ENCODE peak calls at places on chromosomes 7 and 10, in seven cellular contexts. M is neuronal stem cell; N is NCI-H460; K is naive thymus-derived CD4-positive, alpha-beta T cell; E is CD4-positive, alpha-beta T cell; H is SK-N-MC; Q is NCI-H1930. X is an unnamed sample.

GRCh38 chr7:4712371-4713182 is 30.5 kb downstream of the FOXK1 start:
- DNase-seq in M (no peak), N (peak; percentile 52), K (no peak), E (no peak), H (no peak), Q (no peak), X (peak; percentile 81)

GRCh38 chr7:2724453-2725177 is 36.6 kb downstream of the AMZ1 start:
- DNase-seq in M (no peak), N (no peak), K (no peak), E (no peak), H (no peak), Q (no peak), X (no peak)

GRCh38 chr10:8138471-8138870 is 84.0 kb downstream of the GATA3 start:
- DNase-seq in M (no peak), N (no peak), K (no peak), E (no peak), H (no peak), Q (no peak), X (no peak)

GRCh38 chr7:73933091-73933490 is 72.1 kb downstream of the TMEM270 start:
- DNase-seq in M (no peak), N (no peak), K (no peak), E (no peak), H (no peak), Q (no peak), X (no peak)

GRCh38 chr7:133529861-133530260 is 277.0 kb downstream of the EXOC4 start:
- DNase-seq in M (no peak), N (peak; percentile 5), K (no peak), E (no peak), H (no peak), Q (no peak), X (peak; percentile 74)

GRCh38 chr7:73872056-73872908 is 11.3 kb downstream of the TMEM270 start:
- DNase-seq in M (no peak), N (no peak), K (no peak), E (no peak), H (no peak), Q (no peak), X (no peak)

GRCh38 chr10:48931188-48931587 is 8.5 kb downstream of the LRRC18 start:
- DNase-seq in M (no peak), N (no peak), K (no peak), E (no peak), H (no peak), Q (no peak), X (no peak)

GRCh38 chr10:14126697-14127440 is 203.9 kb downstream of the FRMD4A start:
- DNase-seq in M (no peak), N (no peak), K (no peak), E (no peak), H (no peak), Q (no peak), X (no peak)

GRCh38 chr7:55409474-55410225 is 44.5 kb downstream of the LANCL2 start:
- DNase-seq in M (no peak), N (no peak), K (no peak), E (no peak), H (no peak), Q (no peak), X (peak; percentile 89)

GRCh38 chr10:24415455-24416169 is 206.7 kb downstream of the KIAA1217 start:
- DNase-seq in M (no peak), N (no peak), K (no peak), E (no peak), H (no peak), Q (no peak), X (peak; percentile 2)

GRCh38 chr7:111107576-111107975 is 16.6 kb downstream of the LRRN3 start:
- DNase-seq in M (no peak), N (no peak), K (no peak), E (no peak), H (no peak), Q (no peak), X (peak; percentile 17)

GRCh38 chr7:155764432-155764798 is 47.8 kb downstream of the SHH start:
- DNase-seq in M (no peak), N (no peak), K (no peak), E (no peak), H (no peak), Q (no peak), X (no peak)

GRCh38 chr7:47803846-47804245 is 144.4 kb downstream of the PKD1L1 start:
- DNase-seq in M (no peak), N (no peak), K (no peak), E (no peak), H (no peak), Q (no peak), X (no peak)

GRCh38 chr7:136104269-136104603 is 127.1 kb upstream of the MTPN start:
- DNase-seq in M (no peak), N (no peak), K (no peak), E (no peak), H (no peak), Q (no peak), X (no peak)

GRCh38 chr7:128947854-128948253 is 10.1 kb downstream of the IRF5 start:
- DNase-seq in M (no peak), N (no peak), K (no peak), E (no peak), H (no peak), Q (no peak), X (no peak)

GRCh38 chr10:105964009-105964408 is 1200.5 kb downstream of the SORCS1 start:
- DNase-seq in M (no peak), N (no peak), K (no peak), E (no peak), H (no peak), Q (no peak), X (no peak)

GRCh38 chr7:142303650-142304049 is 45.8 kb upstream of the PRSS58 start:
- DNase-seq in M (no peak), N (no peak), K (peak; percentile 46), E (no peak), H (no peak), Q (no peak), X (no peak)

GRCh38 chr7:41808541-41808940 is 105.7 kb upstream of the INHBA start:
- DNase-seq in M (no peak), N (no peak), K (no peak), E (no peak), H (no peak), Q (no peak), X (no peak)

GRCh38 chr7:40105879-40106473 is 28.4 kb downstream of the MPLKIP start:
- DNase-seq in M (no peak), N (no peak), K (no peak), E (no peak), H (no peak), Q (no peak), X (no peak)

GRCh38 chr7:25478925-25479324 is 250.6 kb upstream of the NPVF start:
- DNase-seq in M (no peak), N (no peak), K (no peak), E (no peak), H (no peak), Q (no peak), X (no peak)

GRCh38 chr7:70793767-70794166 is 338.2 kb upstream of the GALNT17 start:
- DNase-seq in M (no peak), N (no peak), K (no peak), E (no peak), H (no peak), Q (no peak), X (no peak)

GRCh38 chr7:77450613-77451012 is 34.5 kb upstream of the GSAP start:
- DNase-seq in M (no peak), N (no peak), K (no peak), E (no peak), H (no peak), Q (no peak), X (no peak)